ENCODE peak calls at places on chromosome 17, in five cellular contexts. One of them, this sample, is unnamed.

GRCh38 chr17:67080804-67081203 is 36.5 kb downstream of the CACNG1 start:
- DNase-seq in adrenal gland: no peak
- DNase-seq in NCI-H1417: no peak
- DNase-seq in DMS153: no peak
- DNase-seq in iris pigment epithelial cell: no peak
- DNase-seq in this sample: no peak

GRCh38 chr17:33459078-33459940 is 166.2 kb upstream of the ASIC2 start:
- DNase-seq in adrenal gland: no peak
- DNase-seq in iris pigment epithelial cell: no peak
- DNase-seq in DMS153: no peak
- DNase-seq in NCI-H1417: no peak
- DNase-seq in this sample: no peak

GRCh38 chr17:20184977-20185619 is 175.9 kb downstream of the SPECC1 start:
- DNase-seq in NCI-H1417: no peak
- DNase-seq in DMS153: no peak
- DNase-seq in adrenal gland: no peak
- DNase-seq in iris pigment epithelial cell: no peak
- DNase-seq in this sample: no peak

GRCh38 chr17:44865231-44865660 is 17.6 kb downstream of the HIGD1B start:
- DNase-seq in adrenal gland: peak; percentile 66
- DNase-seq in iris pigment epithelial cell: peak; percentile 67
- DNase-seq in DMS153: peak; percentile 27
- DNase-seq in NCI-H1417: peak; percentile 53
- DNase-seq in this sample: peak; percentile 75

GRCh38 chr17:47946516-47946915 is 5.1 kb downstream of the PNPO start:
- DNase-seq in iris pigment epithelial cell: no peak
- DNase-seq in DMS153: no peak
- DNase-seq in NCI-H1417: no peak
- DNase-seq in adrenal gland: peak; percentile 28
- DNase-seq in this sample: no peak

GRCh38 chr17:16888413-16889087 is 83.4 kb downstream of the TNFRSF13B start:
- DNase-seq in iris pigment epithelial cell: no peak
- DNase-seq in DMS153: no peak
- DNase-seq in adrenal gland: no peak
- DNase-seq in NCI-H1417: no peak
- DNase-seq in this sample: no peak

GRCh38 chr17:42347198-42347597 is 41.0 kb downstream of the STAT3 start:
- DNase-seq in iris pigment epithelial cell: peak; percentile 88
- DNase-seq in DMS153: no peak
- DNase-seq in NCI-H1417: no peak
- DNase-seq in adrenal gland: peak; percentile 68
- DNase-seq in this sample: no peak

GRCh38 chr17:4297351-4297750 is 33.6 kb upstream of the ANKFY1 start:
- DNase-seq in DMS153: no peak
- DNase-seq in adrenal gland: no peak
- DNase-seq in iris pigment epithelial cell: peak; percentile 14
- DNase-seq in NCI-H1417: no peak
- DNase-seq in this sample: no peak

GRCh38 chr17:56074366-56074765 is 78.9 kb upstream of the ANKFN1 start:
- DNase-seq in DMS153: no peak
- DNase-seq in NCI-H1417: no peak
- DNase-seq in iris pigment epithelial cell: no peak
- DNase-seq in adrenal gland: no peak
- DNase-seq in this sample: no peak

GRCh38 chr17:63498621-63499195 is 21.8 kb downstream of the ACE start:
- DNase-seq in DMS153: no peak
- DNase-seq in iris pigment epithelial cell: peak; percentile 81
- DNase-seq in adrenal gland: no peak
- DNase-seq in NCI-H1417: no peak
- DNase-seq in this sample: no peak

GRCh38 chr17:33328129-33328528 is 35.0 kb upstream of the ASIC2 start:
- DNase-seq in NCI-H1417: no peak
- DNase-seq in DMS153: no peak
- DNase-seq in adrenal gland: no peak
- DNase-seq in iris pigment epithelial cell: no peak
- DNase-seq in this sample: peak; percentile 21

GRCh38 chr17:6314311-6314710 is 120.6 kb downstream of the AIPL1 start:
- DNase-seq in NCI-H1417: no peak
- DNase-seq in adrenal gland: no peak
- DNase-seq in DMS153: no peak
- DNase-seq in iris pigment epithelial cell: no peak
- DNase-seq in this sample: no peak

GRCh38 chr17:40341808-40342574 is 22.5 kb downstream of the GJD3 start:
- DNase-seq in iris pigment epithelial cell: peak; percentile 82
- DNase-seq in adrenal gland: peak; percentile 77
- DNase-seq in DMS153: no peak
- DNase-seq in NCI-H1417: peak; percentile 69
- DNase-seq in this sample: peak; percentile 74

GRCh38 chr17:82419471-82419995 is 1.1 kb upstream of the OGFOD3 start:
- DNase-seq in adrenal gland: no peak
- DNase-seq in NCI-H1417: no peak
- DNase-seq in DMS153: no peak
- DNase-seq in iris pigment epithelial cell: no peak
- DNase-seq in this sample: no peak

GRCh38 chr17:55466671-55467070 is 44.6 kb downstream of the SMIM36 start:
- DNase-seq in DMS153: no peak
- DNase-seq in adrenal gland: no peak
- DNase-seq in NCI-H1417: no peak
- DNase-seq in iris pigment epithelial cell: no peak
- DNase-seq in this sample: peak; percentile 40

GRCh38 chr17:82239401-82239925 is 10.6 kb downstream of the SLC16A3 start:
- DNase-seq in adrenal gland: no peak
- DNase-seq in iris pigment epithelial cell: no peak
- DNase-seq in DMS153: no peak
- DNase-seq in NCI-H1417: no peak
- DNase-seq in this sample: no peak

GRCh38 chr17:8957721-8958120 is 7.8 kb downstream of the PIK3R5 start:
- DNase-seq in iris pigment epithelial cell: no peak
- DNase-seq in adrenal gland: no peak
- DNase-seq in NCI-H1417: no peak
- DNase-seq in DMS153: no peak
- DNase-seq in this sample: no peak

GRCh38 chr17:32569171-32570080 is 82.6 kb downstream of the CDK5R1 start:
- DNase-seq in DMS153: no peak
- DNase-seq in NCI-H1417: no peak
- DNase-seq in adrenal gland: no peak
- DNase-seq in iris pigment epithelial cell: no peak
- DNase-seq in this sample: no peak

GRCh38 chr17:30173649-30174048 is 57.0 kb downstream of the NSRP1 start:
- DNase-seq in adrenal gland: no peak
- DNase-seq in DMS153: no peak
- DNase-seq in NCI-H1417: no peak
- DNase-seq in iris pigment epithelial cell: no peak
- DNase-seq in this sample: no peak

GRCh38 chr17:13977837-13978236 is 91.5 kb upstream of the COX10 start:
- DNase-seq in DMS153: no peak
- DNase-seq in iris pigment epithelial cell: no peak
- DNase-seq in adrenal gland: no peak
- DNase-seq in NCI-H1417: no peak
- DNase-seq in this sample: no peak

GRCh38 chr17:13127921-13128582 is 110.2 kb upstream of the ELAC2 start:
- DNase-seq in NCI-H1417: no peak
- DNase-seq in iris pigment epithelial cell: no peak
- DNase-seq in DMS153: no peak
- DNase-seq in adrenal gland: no peak
- DNase-seq in this sample: no peak

GRCh38 chr17:35127751-35128514 is 6.5 kb downstream of the FNDC8 start:
- DNase-seq in DMS153: no peak
- DNase-seq in NCI-H1417: no peak
- DNase-seq in iris pigment epithelial cell: peak; percentile 21
- DNase-seq in adrenal gland: no peak
- DNase-seq in this sample: no peak

GRCh38 chr17:34389343-34389742 is 26.3 kb upstream of the CCL1 start:
- DNase-seq in adrenal gland: no peak
- DNase-seq in NCI-H1417: no peak
- DNase-seq in iris pigment epithelial cell: no peak
- DNase-seq in DMS153: no peak
- DNase-seq in this sample: no peak

GRCh38 chr17:65723356-65723928 is 162.0 kb upstream of the AXIN2 start:
- DNase-seq in NCI-H1417: no peak
- DNase-seq in adrenal gland: no peak
- DNase-seq in iris pigment epithelial cell: peak; percentile 51
- DNase-seq in DMS153: no peak
- DNase-seq in this sample: no peak

GRCh38 chr17:38749222-38750043 is 1.3 kb upstream of the PCGF2 start:
- DNase-seq in adrenal gland: peak; percentile 93
- DNase-seq in iris pigment epithelial cell: peak; percentile 63
- DNase-seq in NCI-H1417: peak; percentile 82
- DNase-seq in DMS153: peak; percentile 40
- DNase-seq in this sample: peak; percentile 90

GRCh38 chr17:83053021-83053778 is 26.2 kb upstream of the METRNL start:
- DNase-seq in DMS153: no peak
- DNase-seq in adrenal gland: peak; percentile 56
- DNase-seq in NCI-H1417: no peak
- DNase-seq in iris pigment epithelial cell: no peak
- DNase-seq in this sample: peak; percentile 59

GRCh38 chr17:59027750-59028149 is 78.9 kb downstream of the TRIM37 start:
- DNase-seq in NCI-H1417: no peak
- DNase-seq in adrenal gland: no peak
- DNase-seq in DMS153: no peak
- DNase-seq in iris pigment epithelial cell: peak; percentile 2
- DNase-seq in this sample: no peak

GRCh38 chr17:48074322-48075054 is 26.3 kb downstream of the NFE2L1 start:
- DNase-seq in DMS153: peak; percentile 62
- DNase-seq in iris pigment epithelial cell: peak; percentile 77
- DNase-seq in adrenal gland: peak; percentile 86
- DNase-seq in NCI-H1417: peak; percentile 35
- DNase-seq in this sample: peak; percentile 56

GRCh38 chr17:49003557-49004511 is 6.6 kb downstream of the IGF2BP1 start:
- DNase-seq in iris pigment epithelial cell: peak; percentile 52
- DNase-seq in DMS153: no peak
- DNase-seq in NCI-H1417: peak; percentile 17
- DNase-seq in adrenal gland: no peak
- DNase-seq in this sample: peak; percentile 42

GRCh38 chr17:73319766-73320165 is 8.0 kb upstream of the CDC42EP4 start:
- DNase-seq in NCI-H1417: no peak
- DNase-seq in adrenal gland: no peak
- DNase-seq in DMS153: no peak
- DNase-seq in iris pigment epithelial cell: no peak
- DNase-seq in this sample: no peak

GRCh38 chr17:35432176-35433074 is at the start of gene SLFN12:
- DNase-seq in DMS153: no peak
- DNase-seq in NCI-H1417: no peak
- DNase-seq in adrenal gland: peak; percentile 81
- DNase-seq in iris pigment epithelial cell: peak; percentile 98
- DNase-seq in this sample: peak; percentile 43